ENCODE peak calls at places on chromosomes 6 and 20, in six cellular contexts. D is HCT116, W is type B pancreatic cell, A is heart left ventricle, N is OCI-LY7, S is fibroblast of gingiva. Z is an unnamed sample.

GRCh38 chr20:34364013-34364382 is 925 bp downstream of the ITCH start:
- DNase-seq in W (no peak), N (peak; percentile 18), A (no peak), D (no peak), S (peak; percentile 50), Z (peak; percentile 31)

GRCh38 chr20:44734938-44735337 is 10.7 kb upstream of the KCNK15 start:
- DNase-seq in S (peak; percentile 89), N (no peak), D (no peak), A (no peak), W (no peak), Z (no peak)

GRCh38 chr20:36548006-36548315 is 6.6 kb downstream of the MYL9 start:
- DNase-seq in W (no peak), D (no peak), A (no peak), S (no peak), N (peak; percentile 29), Z (no peak)

GRCh38 chr6:35052694-35053565 is 88.2 kb downstream of the TCP11 start:
- DNase-seq in A (no peak), S (peak; percentile 34), D (no peak), W (no peak), N (no peak), Z (no peak)

GRCh38 chr20:50659975-50660670 is 31.2 kb downstream of the RIPOR3 start:
- DNase-seq in D (no peak), N (no peak), S (no peak), W (no peak), A (no peak), Z (no peak)

GRCh38 chr6:161828355-161828754 is 554.5 kb upstream of the AGPAT4 start:
- DNase-seq in S (no peak), N (peak; percentile 10), D (no peak), A (no peak), W (no peak), Z (no peak)

GRCh38 chr20:46985671-46986070 is 91.0 kb downstream of the EYA2 start:
- DNase-seq in A (no peak), W (no peak), S (no peak), D (no peak), N (no peak), Z (no peak)

GRCh38 chr6:90637321-90637720 is 50.4 kb upstream of the MAP3K7 start:
- DNase-seq in W (no peak), S (no peak), N (no peak), D (no peak), A (no peak), Z (no peak)

GRCh38 chr20:19609642-19610223 is 148.3 kb upstream of the RIN2 start:
- DNase-seq in A (no peak), W (no peak), D (no peak), N (no peak), S (no peak), Z (no peak)

GRCh38 chr6:13159295-13159694 is 169.0 kb downstream of the TBC1D7 start:
- DNase-seq in N (no peak), A (no peak), D (no peak), S (no peak), W (no peak), Z (no peak)

GRCh38 chr6:6751615-6752014 is 163.1 kb downstream of the LY86 start:
- DNase-seq in N (no peak), D (peak; percentile 39), W (no peak), A (no peak), S (no peak), Z (no peak)

GRCh38 chr6:149060300-149060984 is 257.1 kb upstream of the TAB2 start:
- DNase-seq in S (no peak), W (no peak), D (no peak), A (peak; percentile 70), N (peak; percentile 64), Z (no peak)

GRCh38 chr6:37809144-37809543 is 10.4 kb upstream of the ZFAND3 start:
- DNase-seq in A (no peak), S (peak; percentile 67), N (no peak), D (no peak), W (no peak), Z (no peak)

GRCh38 chr20:57665589-57665971 is 44.2 kb downstream of the PMEPA1 start:
- DNase-seq in A (peak; percentile 22), N (no peak), D (no peak), W (no peak), S (no peak), Z (no peak)

GRCh38 chr20:32674362-32674789 is 635 bp upstream of the C20orf203 start:
- DNase-seq in D (peak; percentile 40), N (peak; percentile 83), S (peak; percentile 17), W (no peak), A (no peak), Z (peak; percentile 86)

GRCh38 chr20:21529863-21530262 is 16.0 kb upstream of the NKX2-2 start:
- DNase-seq in S (no peak), A (no peak), D (peak; percentile 38), W (no peak), N (peak; percentile 48), Z (peak; percentile 27)

GRCh38 chr20:53891306-53891894 is 179.0 kb downstream of the BCAS1 start:
- DNase-seq in D (no peak), N (no peak), S (peak; percentile 78), A (no peak), W (no peak), Z (no peak)

GRCh38 chr20:21453676-21454075 is 56.4 kb upstream of the NKX2-4 start:
- DNase-seq in W (no peak), A (no peak), D (no peak), S (no peak), N (no peak), Z (no peak)

GRCh38 chr6:34098045-34098936 is 47.6 kb downstream of the GRM4 start:
- DNase-seq in S (no peak), A (no peak), W (no peak), D (no peak), N (no peak), Z (peak; percentile 66)

GRCh38 chr6:64330694-64331309 is 695.2 kb downstream of the PHF3 start:
- DNase-seq in S (peak; percentile 29), A (peak; percentile 65), W (peak; percentile 72), N (peak; percentile 50), D (no peak), Z (peak; percentile 67)

GRCh38 chr6:56730663-56731529 is 88.2 kb upstream of the DST start:
- DNase-seq in A (no peak), N (no peak), W (no peak), D (no peak), S (peak; percentile 39), Z (no peak)

GRCh38 chr20:16671753-16672152 is 58.1 kb upstream of the SNRPB2 start:
- DNase-seq in D (no peak), W (no peak), A (no peak), S (no peak), N (no peak), Z (no peak)

GRCh38 chr20:32332614-32333013 is 25.5 kb upstream of the ASXL1 start:
- DNase-seq in D (no peak), S (no peak), A (no peak), N (no peak), W (no peak), Z (no peak)

GRCh38 chr6:132085731-132086130 is 134.6 kb upstream of the CCN2 start:
- DNase-seq in S (no peak), N (no peak), W (no peak), D (no peak), A (no peak), Z (no peak)

GRCh38 chr6:19524787-19525186 is 312.4 kb upstream of the ID4 start:
- DNase-seq in S (no peak), N (no peak), A (no peak), W (no peak), D (no peak), Z (no peak)

Z was measured in MM.1S.